ENCODE peak calls at places on chromosomes 3 and 15, in seven cellular contexts. N, H, T, C, S, L and Z are unnamed samples.

GRCh38 chr3:11306815-11307589 is 34.8 kb downstream of the ATG7 start:
- DNase-seq in N (no peak), H (no peak), T (no peak), C (no peak), S (no peak), L (no peak), Z (no peak)

GRCh38 chr3:106839576-106840280 is 537.5 kb upstream of the CCDC54 start:
- DNase-seq in N (no peak), H (no peak), T (no peak), C (no peak), S (no peak), L (no peak), Z (no peak)

GRCh38 chr3:153348457-153349137 is 186.6 kb downstream of the RAP2B start:
- DNase-seq in N (no peak), H (no peak), T (no peak), C (no peak), S (peak), L (no peak), Z (no peak)

GRCh38 chr15:27412413-27412812 is 441.4 kb downstream of the GABRG3 start:
- DNase-seq in N (no peak), H (no peak), T (no peak), C (no peak), S (no peak), L (no peak), Z (no peak)

GRCh38 chr3:20422391-20422790 is 236.4 kb upstream of the SGO1 start:
- DNase-seq in N (no peak), H (no peak), T (no peak), C (no peak), S (no peak), L (no peak), Z (no peak)

GRCh38 chr3:127628788-127629456 is at the start of gene PODXL2:
- DNase-seq in N (peak), H (peak), T (no peak), C (peak), S (peak), L (peak), Z (peak)

GRCh38 chr3:130539005-130539404 is 22.0 kb downstream of the COL6A6 start:
- DNase-seq in N (peak), H (peak), T (no peak), C (peak), S (peak), L (peak), Z (no peak)

GRCh38 chr3:150349314-150350097 is 58.6 kb upstream of the TSC22D2 start:
- DNase-seq in N (no peak), H (no peak), T (no peak), C (no peak), S (no peak), L (no peak), Z (no peak)

GRCh38 chr3:127082066-127082465 is 99.2 kb downstream of the PLXNA1 start:
- DNase-seq in N (no peak), H (no peak), T (no peak), C (no peak), S (no peak), L (no peak), Z (no peak)

GRCh38 chr15:41429003-41429890 is 12.4 kb downstream of the RTF1 start:
- DNase-seq in N (peak), H (no peak), T (peak), C (no peak), S (no peak), L (no peak), Z (peak)

GRCh38 chr3:64272271-64272670 is 47.0 kb upstream of the PRICKLE2 start:
- DNase-seq in N (no peak), H (no peak), T (no peak), C (no peak), S (no peak), L (no peak), Z (no peak)

GRCh38 chr3:32102289-32102688 is 4.1 kb upstream of the GPD1L start:
- DNase-seq in N (no peak), H (no peak), T (no peak), C (no peak), S (no peak), L (no peak), Z (no peak)

GRCh38 chr3:123481722-123482457 is 33.0 kb upstream of the ADCY5 start:
- DNase-seq in N (no peak), H (no peak), T (no peak), C (no peak), S (no peak), L (no peak), Z (no peak)

GRCh38 chr15:100170280-100170654 is 171.5 kb downstream of the ADAMTS17 start:
- DNase-seq in N (no peak), H (no peak), T (peak), C (no peak), S (no peak), L (no peak), Z (no peak)

GRCh38 chr3:107637416-107638182 is 114.8 kb downstream of the BBX start:
- DNase-seq in N (no peak), H (peak), T (no peak), C (no peak), S (no peak), L (no peak), Z (no peak)

GRCh38 chr15:33913459-33913858 is 54.8 kb upstream of the CHRM5 start:
- DNase-seq in N (no peak), H (no peak), T (no peak), C (no peak), S (no peak), L (no peak), Z (no peak)

GRCh38 chr15:73318463-73319351 is 50.1 kb downstream of the HCN4 start:
- DNase-seq in N (peak), H (peak), T (no peak), C (peak), S (peak), L (no peak), Z (no peak)

GRCh38 chr3:54681706-54682105 is 246.2 kb downstream of the LRTM1 start:
- DNase-seq in N (no peak), H (no peak), T (no peak), C (no peak), S (no peak), L (no peak), Z (no peak)

GRCh38 chr15:33112541-33113105 is 81.9 kb downstream of the FMN1 start:
- DNase-seq in N (no peak), H (no peak), T (no peak), C (no peak), S (no peak), L (no peak), Z (no peak)

GRCh38 chr3:33586402-33586801 is 131.7 kb downstream of the CLASP2 start:
- DNase-seq in N (no peak), H (no peak), T (no peak), C (no peak), S (no peak), L (no peak), Z (no peak)

GRCh38 chr3:12828751-12829150 is 12.6 kb downstream of the RPL32 start:
- DNase-seq in N (no peak), H (no peak), T (no peak), C (no peak), S (no peak), L (peak), Z (no peak)

GRCh38 chr15:51260262-51260661 is 78.1 kb downstream of the CYP19A1 start:
- DNase-seq in N (no peak), H (no peak), T (no peak), C (peak), S (no peak), L (no peak), Z (no peak)

GRCh38 chr3:98875535-98875934 is 26.0 kb downstream of the DCBLD2 start:
- DNase-seq in N (no peak), H (peak), T (no peak), C (no peak), S (no peak), L (peak), Z (no peak)

GRCh38 chr15:80750591-80750990 is 28.6 kb upstream of the CEMIP start:
- DNase-seq in N (no peak), H (no peak), T (no peak), C (no peak), S (no peak), L (no peak), Z (no peak)

GRCh38 chr3:78349571-78349970 is 1309.7 kb downstream of the ROBO2 start:
- DNase-seq in N (no peak), H (no peak), T (no peak), C (no peak), S (no peak), L (no peak), Z (no peak)

GRCh38 chr3:128849776-128850542 is 29.5 kb upstream of the ACAD9 start:
- DNase-seq in N (no peak), H (peak), T (no peak), C (peak), S (no peak), L (no peak), Z (no peak)

GRCh38 chr15:74430510-74430951 is 3.2 kb downstream of the SEMA7A start:
- DNase-seq in N (no peak), H (no peak), T (no peak), C (no peak), S (no peak), L (no peak), Z (no peak)

GRCh38 chr3:72082121-72082715 is 297.3 kb upstream of the PROK2 start:
- DNase-seq in N (no peak), H (no peak), T (peak), C (no peak), S (no peak), L (no peak), Z (peak)

GRCh38 chr15:70036585-70037343 is 61.0 kb downstream of the TLE3 start:
- DNase-seq in N (no peak), H (no peak), T (peak), C (no peak), S (no peak), L (no peak), Z (peak)

GRCh38 chr3:116316781-116317180 is 128.5 kb downstream of the LSAMP start:
- DNase-seq in N (no peak), H (no peak), T (no peak), C (no peak), S (no peak), L (no peak), Z (no peak)

GRCh38 chr3:116318370-116318769 is 126.9 kb downstream of the LSAMP start:
- DNase-seq in N (no peak), H (no peak), T (no peak), C (no peak), S (no peak), L (no peak), Z (no peak)

GRCh38 chr3:116314476-116314875 is 130.8 kb downstream of the LSAMP start:
- DNase-seq in N (no peak), H (peak), T (no peak), C (peak), S (no peak), L (no peak), Z (no peak)
- TF ChIP-seq POLR2AphosphoS5 in N (no peak), H (no peak), T (no peak), C (peak), S (no peak), L (no peak), Z (no peak)

GRCh38 chr3:9828801-9829755 is 14.7 kb downstream of the RPUSD3 start:
- DNase-seq in N (no peak), H (no peak), T (no peak), C (no peak), S (no peak), L (no peak), Z (no peak)
- TF ChIP-seq TAF1 in N (no peak), H (no peak), T (no peak), C (no peak), S (no peak), L (no peak), Z (no peak)

DNA sequence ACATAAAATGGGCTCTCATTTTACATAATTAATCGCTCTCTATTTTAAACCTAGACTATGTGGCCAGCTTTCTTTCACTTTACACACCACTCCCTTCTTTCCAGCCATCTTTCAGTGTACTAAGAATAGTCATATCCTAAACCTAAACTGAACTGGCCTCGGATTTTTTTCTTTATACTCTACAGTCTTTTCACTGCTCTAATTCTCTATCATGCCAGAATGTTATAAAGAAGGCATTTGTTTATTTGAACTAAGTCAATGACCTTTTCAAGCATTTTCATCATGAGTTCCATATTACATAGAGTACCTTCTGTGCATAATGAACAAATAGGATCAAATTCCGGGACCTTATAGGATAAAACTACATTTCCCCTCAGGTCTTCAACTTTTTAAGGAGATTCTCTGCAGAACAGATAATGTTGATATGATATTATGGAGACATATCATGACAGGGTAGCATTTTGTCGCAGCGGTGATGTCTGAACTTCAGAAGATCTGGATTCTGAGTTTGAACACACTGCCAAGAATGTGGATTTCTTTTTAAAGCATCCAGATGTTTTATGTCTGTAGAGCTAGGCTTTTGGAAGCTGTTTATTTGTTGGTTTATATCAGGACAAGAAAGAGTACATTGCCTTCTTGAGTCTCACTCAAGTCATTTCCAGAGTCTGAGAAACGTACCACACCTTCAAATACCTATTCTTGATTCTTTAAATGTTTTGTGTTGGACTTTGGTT is 1047.3 kb downstream of the MCTP2 start:
- DNase-seq in N (no peak), H (no peak), T (no peak), C (no peak), S (no peak), L (no peak), Z (no peak)
- TF ChIP-seq POLR2AphosphoS5 in N (no peak), H (no peak), T (no peak), C (no peak), S (no peak), L (no peak), Z (no peak)

GRCh38 chr15:59812185-59812870 is 123.2 kb upstream of the BNIP2 start:
- DNase-seq in N (no peak), H (no peak), T (no peak), C (no peak), S (no peak), L (no peak), Z (no peak)
- TF ChIP-seq TAF1 in N (no peak), H (no peak), T (no peak), C (no peak), S (no peak), L (no peak), Z (no peak)

GRCh38 chr15:40096094-40096876 is 12.4 kb downstream of the BMF start:
- DNase-seq in N (no peak), H (no peak), T (peak), C (peak), S (no peak), L (no peak), Z (no peak)
- TF ChIP-seq POLR2AphosphoS5 in N (no peak), H (no peak), T (no peak), C (no peak), S (no peak), L (no peak), Z (no peak)

DNA sequence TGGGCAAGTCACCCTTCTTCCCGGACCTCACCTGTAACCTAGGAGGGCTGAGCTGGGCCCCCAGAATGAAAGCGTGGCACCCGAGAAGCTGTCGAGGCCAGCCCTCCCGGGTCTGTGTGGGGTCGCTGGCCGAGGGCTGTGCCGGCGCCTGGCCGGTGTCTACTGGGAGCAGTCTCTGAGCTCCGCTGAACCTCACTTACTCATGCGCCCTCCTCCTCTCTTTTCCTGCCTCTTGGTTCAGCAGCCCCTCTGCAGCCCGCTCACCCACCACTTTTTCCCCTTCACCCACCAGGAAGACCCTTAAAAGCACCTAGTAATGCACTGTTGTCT is 419 bp downstream of the HYKK start:
- DNase-seq in N (no peak), H (no peak), T (no peak), C (no peak), S (no peak), L (no peak), Z (no peak)
- TF ChIP-seq TAF1 in N (no peak), H (no peak), T (no peak), C (no peak), S (no peak), L (peak), Z (no peak)

GRCh38 chr3:138912237-138912636 is 34.7 kb downstream of the FOXL2 start:
- DNase-seq in N (no peak), H (peak), T (no peak), C (no peak), S (no peak), L (no peak), Z (no peak)

GRCh38 chr3:138914870-138915502 is 32.0 kb downstream of the FOXL2 start:
- DNase-seq in N (no peak), H (peak), T (no peak), C (no peak), S (no peak), L (peak), Z (no peak)

GRCh38 chr3:138915503-138916498 is 31.1 kb downstream of the FOXL2 start:
- DNase-seq in N (peak), H (peak), T (peak), C (peak), S (peak), L (peak), Z (peak)

GRCh38 chr3:138919304-138919703 is 27.6 kb downstream of the FOXL2 start:
- DNase-seq in N (no peak), H (no peak), T (no peak), C (no peak), S (no peak), L (peak), Z (no peak)

DNA sequence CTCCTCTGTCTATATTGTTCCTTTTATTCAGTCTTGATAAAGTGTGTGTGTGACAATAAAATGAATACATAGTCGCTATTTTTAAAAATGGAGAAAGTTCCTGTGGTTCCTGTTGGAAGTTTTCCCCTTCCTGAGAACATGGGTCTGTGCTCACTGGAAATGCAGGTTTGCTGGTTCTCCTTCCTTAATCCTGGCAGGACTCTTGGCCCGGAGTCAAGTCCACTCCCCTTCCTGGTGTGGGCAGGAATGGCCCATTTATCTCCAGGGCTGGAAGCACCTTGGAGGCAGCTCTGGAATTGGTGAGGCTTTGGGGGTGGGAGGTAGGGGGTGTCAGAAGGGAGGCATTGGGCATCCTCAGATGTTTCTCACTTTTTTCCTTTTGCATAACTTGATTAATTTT is 30.1 kb downstream of the FOXL2 start:
- DNase-seq in N (no peak), H (no peak), T (no peak), C (no peak), S (no peak), L (no peak), Z (no peak)
- TF ChIP-seq POLR2AphosphoS5 in N (no peak), H (no peak), T (no peak), C (no peak), S (no peak), L (no peak), Z (no peak)

GRCh38 chr15:36667296-36667695 is 87.9 kb downstream of the CDIN1 start:
- DNase-seq in N (no peak), H (no peak), T (no peak), C (no peak), S (no peak), L (no peak), Z (no peak)
- TF ChIP-seq TAF1 in N (no peak), H (no peak), T (no peak), C (no peak), S (no peak), L (no peak), Z (no peak)

DNA sequence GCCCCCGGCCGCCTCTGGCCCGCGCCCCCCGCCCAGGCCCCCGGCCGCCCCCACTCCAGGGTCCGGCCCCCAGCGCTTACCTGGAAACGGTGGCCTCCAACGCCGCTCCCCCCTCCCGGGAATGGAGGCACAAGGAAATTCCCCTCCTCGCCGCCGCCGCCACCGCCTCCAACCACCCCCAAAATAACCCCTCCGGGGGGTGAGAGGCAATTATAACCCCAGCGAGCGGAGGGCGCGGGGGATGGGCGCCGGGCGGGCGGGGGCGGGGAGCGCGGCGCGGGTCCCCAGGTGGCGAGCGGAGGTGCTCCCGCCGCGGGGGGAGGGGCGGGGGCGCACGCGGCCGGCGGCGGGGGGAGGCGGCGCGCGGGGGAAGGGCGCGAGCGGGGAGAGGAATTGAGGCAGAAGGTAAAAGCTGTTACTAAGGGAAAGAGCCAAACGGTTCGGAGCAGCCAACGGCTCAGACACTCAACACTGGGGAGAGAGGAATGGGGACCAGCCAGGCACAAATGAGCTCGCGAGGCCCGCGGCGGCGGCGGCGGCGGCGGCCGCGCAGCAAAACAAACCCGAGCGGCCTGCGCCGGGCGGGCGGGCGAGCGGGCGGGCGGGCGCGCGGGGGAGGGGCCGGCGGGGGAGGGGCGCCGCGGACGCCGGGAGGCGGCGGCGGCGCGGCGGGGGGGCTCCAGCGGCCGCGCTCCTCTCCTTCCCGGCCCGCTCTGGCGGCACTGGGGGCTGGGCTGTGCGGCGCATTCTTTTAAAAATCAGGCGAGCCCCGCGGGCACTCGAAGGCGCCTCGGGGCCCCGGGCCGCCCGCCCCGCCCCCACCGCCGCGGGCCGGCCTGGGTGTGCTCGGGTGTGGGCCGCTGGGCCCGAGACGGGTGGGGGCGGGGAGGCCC is at the start of gene TBL1XR1:
- DNase-seq in N (peak), H (peak), T (no peak), C (peak), S (peak), L (peak), Z (peak)
- TF ChIP-seq POLR2AphosphoS5 in N (no peak), H (peak), T (no peak), C (peak), S (peak), L (no peak), Z (no peak)